ENCODE peak calls at places on chromosomes 5 and 9, in six cellular contexts. Q is MM.1S, S is GM23248, L is PC-3, O is GM23338, C is SK-N-SH. U is an unnamed sample. For H3F3A and H3K36me3, the result is how much of the 10 kb centered on the place peaks cover.

GRCh38 chr5:11602298-11602697 is 301.9 kb downstream of the CTNND2 start:
- DNase-seq in Q (no peak), S (no peak), L (peak), O (no peak), C (peak), U (no peak)

GRCh38 chr5:150488519-150489357 is 19.2 kb upstream of the NDST1 start:
- DNase-seq in Q (no peak), S (peak), L (peak), O (no peak), C (no peak), U (no peak)

GRCh38 chr9:135515083-135515511 is 6.1 kb upstream of the LCN1 start:
- DNase-seq in Q (no peak), S (no peak), L (no peak), O (no peak), C (no peak), U (no peak)

GRCh38 chr5:95382843-95383242 is 8.3 kb upstream of the FAM81B start:
- DNase-seq in Q (no peak), S (no peak), L (no peak), O (no peak), C (no peak), U (no peak)

GRCh38 chr5:77945874-77946273 is 169.7 kb upstream of the TBCA start:
- DNase-seq in Q (no peak), S (peak), L (no peak), O (no peak), C (no peak), U (peak)

GRCh38 chr5:153831976-153832375 is 206.7 kb downstream of the FAM114A2 start:
- DNase-seq in Q (peak), S (peak), L (peak), O (peak), C (peak), U (peak)

GRCh38 chr9:106918825-106919509 is 56.0 kb downstream of the ZNF462 start:
- DNase-seq in Q (peak), S (no peak), L (no peak), O (no peak), C (no peak), U (no peak)

GRCh38 chr9:33130501-33130900 is 36.6 kb downstream of the B4GALT1 start:
- DNase-seq in Q (no peak), S (peak), L (peak), O (no peak), C (no peak), U (no peak)

GRCh38 chr5:72842816-72843215 is 26.4 kb downstream of the TNPO1 start:
- DNase-seq in Q (no peak), S (peak), L (peak), O (peak), C (no peak), U (no peak)

GRCh38 chr9:23278566-23278965 is 547.5 kb downstream of the ELAVL2 start:
- DNase-seq in Q (no peak), S (no peak), L (no peak), O (no peak), C (no peak), U (no peak)

GRCh38 chr9:23739753-23740152 is 86.3 kb downstream of the ELAVL2 start:
- DNase-seq in Q (no peak), S (no peak), L (no peak), O (peak), C (no peak), U (no peak)

GRCh38 chr9:70484232-70485130 is 70.0 kb upstream of the KLF9 start:
- DNase-seq in Q (peak), S (peak), L (peak), O (peak), C (peak), U (peak)

GRCh38 chr5:120466337-120467006 is 2.4 kb downstream of the PRR16 start:
- DNase-seq in Q (no peak), S (peak), L (no peak), O (no peak), C (no peak), U (no peak)

GRCh38 chr5:38994329-38994927 is 79.8 kb downstream of the RICTOR start:
- DNase-seq in Q (peak), S (peak), L (peak), O (peak), C (peak), U (peak)

GRCh38 chr5:73776405-73776804 is 150.4 kb downstream of the ARHGEF28 start:
- DNase-seq in Q (no peak), S (no peak), L (no peak), O (no peak), C (no peak), U (no peak)

GRCh38 chr9:35790385-35791291 is 753 bp upstream of the NPR2 start:
- DNase-seq in Q (peak), S (peak), L (peak), O (peak), C (peak), U (peak)

GRCh38 chr5:74149395-74149794 is 491.1 kb downstream of the ENC1 start:
- DNase-seq in Q (no peak), S (peak), L (peak), O (no peak), C (no peak), U (no peak)

GRCh38 chr9:87844471-87844870 is 38.2 kb upstream of the SPATA31E1 start:
- DNase-seq in Q (no peak), S (no peak), L (no peak), O (no peak), C (no peak), U (no peak)

GRCh38 chr5:122101636-122102285 is 23.7 kb upstream of the LOX start:
- DNase-seq in Q (peak), S (peak), L (peak), O (peak), C (peak), U (peak)

GRCh38 chr9:70466976-70467551 is 52.6 kb upstream of the KLF9 start:
- DNase-seq in Q (no peak), S (peak), L (peak), O (no peak), C (no peak), U (no peak)

GRCh38 chr9:122777935-122778671 is 10.6 kb upstream of the OR5C1 start:
- DNase-seq in Q (no peak), S (peak), L (peak), O (no peak), C (no peak), U (no peak)

GRCh38 chr5:83564069-83564749 is 92.7 kb downstream of the VCAN start:
- DNase-seq in Q (peak), S (peak), L (peak), O (peak), C (peak), U (peak)

GRCh38 chr5:148808864-148809642 is 17.4 kb upstream of the ADRB2 start:
- DNase-seq in Q (peak), S (no peak), L (peak), O (no peak), C (peak), U (no peak)

GRCh38 chr5:160311491-160312138 is 749 bp downstream of the CCNJL start:
- DNase-seq in Q (no peak), S (no peak), L (no peak), O (peak), C (no peak), U (no peak)

GRCh38 chr9:131656356-131657030 is 83.4 kb downstream of the RAPGEF1 start:
- DNase-seq in Q (peak), S (no peak), L (no peak), O (no peak), C (no peak), U (no peak)

GRCh38 chr5:160221082-160221481 is 8.2 kb upstream of the FABP6 start:
- DNase-seq in Q (no peak), S (no peak), L (no peak), O (no peak), C (no peak), U (no peak)

GRCh38 chr9:38023661-38024035 is 45.4 kb downstream of the SHB start:
- DNase-seq in Q (no peak), S (no peak), L (no peak), O (no peak), C (no peak), U (no peak)
- H3F3A ChIP-seq in Q (under half), S (under half), L (under half), O (under half), C (half or more), U (under half)

DNA sequence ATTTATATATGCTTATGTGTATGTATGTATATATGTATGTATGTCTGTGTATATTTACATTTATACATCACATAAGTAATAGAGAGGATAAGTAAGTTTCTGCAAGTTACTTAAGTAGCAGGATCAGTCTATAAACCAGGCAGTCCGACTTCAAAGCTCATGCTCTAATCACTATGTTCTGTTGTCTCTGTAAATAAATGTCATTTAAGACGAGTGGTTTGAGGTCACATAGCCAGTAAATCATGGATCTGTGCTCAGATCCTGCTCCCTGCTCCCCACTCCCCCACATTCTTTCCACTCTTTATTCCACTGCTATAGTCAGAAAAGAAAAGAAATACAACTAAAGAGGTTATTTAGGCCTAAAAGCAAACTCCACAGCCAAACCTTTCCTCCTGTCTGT is 90.4 kb downstream of the SERINC5 start:
- DNase-seq in Q (no peak), S (no peak), L (no peak), O (no peak), C (no peak), U (no peak)
- H3K36me3 ChIP-seq in Q (under half), S (under half), L (under half), O (under half), C (under half), U (half or more)

GRCh38 chr9:136726631-136727191 is 14.3 kb downstream of the DIPK1B start:
- DNase-seq in Q (peak), S (peak), L (peak), O (no peak), C (peak), U (peak)

GRCh38 chr9:136723989-136724388 is 11.6 kb downstream of the DIPK1B start:
- DNase-seq in Q (no peak), S (no peak), L (no peak), O (no peak), C (no peak), U (no peak)

GRCh38 chr9:136724772-136725171 is 12.4 kb downstream of the DIPK1B start:
- DNase-seq in Q (no peak), S (no peak), L (no peak), O (no peak), C (no peak), U (no peak)

GRCh38 chr9:136726118-136726517 is 13.7 kb downstream of the DIPK1B start:
- DNase-seq in Q (no peak), S (no peak), L (no peak), O (no peak), C (no peak), U (no peak)

GRCh38 chr9:136725612-136726011 is 13.2 kb downstream of the DIPK1B start:
- DNase-seq in Q (no peak), S (peak), L (peak), O (no peak), C (no peak), U (no peak)
- TF ChIP-seq EZH2phosphoT487 in Q (no peak), S (no peak), L (no peak), O (no peak), C (no peak), U (no peak)

DNA sequence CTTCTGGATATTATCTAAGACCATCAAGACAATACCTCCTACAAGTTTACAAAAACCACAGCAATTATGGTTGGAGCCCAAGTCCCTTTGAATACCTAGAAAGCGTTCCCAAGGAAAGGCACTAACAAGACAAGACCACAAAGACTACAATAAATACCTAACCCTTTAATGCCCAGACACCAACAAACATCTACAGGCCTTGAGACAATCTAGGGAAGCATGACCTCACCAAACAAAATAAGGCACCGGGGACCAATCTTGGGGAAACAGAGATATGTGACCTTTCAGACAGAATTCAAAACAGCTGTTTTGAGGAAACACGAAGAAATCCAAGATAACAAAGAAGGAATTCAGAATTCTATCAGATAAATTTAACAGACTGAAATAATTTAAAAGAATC is 37.8 kb downstream of the OXCT1 start:
- DNase-seq in Q (no peak), S (no peak), L (no peak), O (no peak), C (no peak), U (no peak)
- H3F3A ChIP-seq in Q (under half), S (under half), L (under half), O (under half), C (under half), U (under half)

GRCh38 chr9:19369107-19369506 is 10.9 kb downstream of the RPS6 start:
- DNase-seq in Q (no peak), S (no peak), L (no peak), O (no peak), C (no peak), U (no peak)
- H3K36me3 ChIP-seq in Q (under half), S (under half), L (under half), O (under half), C (under half), U (under half)

U was measured in neural progenitor cell.